ENCODE peak calls at places on chromosomes 13 and 19, in ten cellular contexts. B is neuronal stem cell, G is neural progenitor cell, R is NT2/D1, N is mucosa of descending colon, M is aorta, Z is pancreas, X is GM23248, W is HFF-Myc, F is SK-N-SH. Y is an unnamed sample.

GRCh38 chr13:35165205-35165604 is 223.1 kb downstream of the NBEA start:
- DNase-seq in W (no peak), F (no peak), M (no peak), N (no peak), B (peak; percentile 24), R (no peak), Z (no peak), X (no peak), G (peak; percentile 38), Y (no peak)

GRCh38 chr19:6423499-6424189 is 967 bp downstream of the KHSRP start:
- DNase-seq in W (no peak), X (peak; percentile 81), G (peak; percentile 75), M (peak; percentile 81), B (no peak), F (peak; percentile 65), R (peak; percentile 38), N (no peak), Z (peak; percentile 35), Y (peak; percentile 54)

GRCh38 chr13:55229906-55230569 is 1910.7 kb upstream of the PRR20A start:
- DNase-seq in X (no peak), N (no peak), M (no peak), F (no peak), W (no peak), G (no peak), R (no peak), B (no peak), Z (no peak), Y (no peak)

GRCh38 chr19:18596752-18597157 is 8.2 kb downstream of the REX1BD start:
- DNase-seq in B (no peak), N (peak; percentile 66), R (no peak), G (peak; percentile 61), W (no peak), Z (peak; percentile 72), M (no peak), X (peak; percentile 54), F (peak; percentile 89), Y (no peak)

GRCh38 chr19:43318203-43318602 is 35.3 kb upstream of the CD177 start:
- DNase-seq in N (no peak), B (no peak), R (no peak), M (no peak), G (no peak), Z (no peak), X (no peak), W (no peak), F (no peak), Y (no peak)

GRCh38 chr13:113141591-113141950 is 16.9 kb upstream of the PROZ start:
- DNase-seq in Z (no peak), R (no peak), M (no peak), F (peak; percentile 15), B (no peak), N (no peak), W (no peak), G (no peak), X (no peak), Y (no peak)

GRCh38 chr19:8240274-8241229 is 31.4 kb downstream of the CERS4 start:
- DNase-seq in R (peak; percentile 64), W (peak; percentile 63), X (peak; percentile 82), N (peak; percentile 88), G (peak; percentile 90), Z (peak; percentile 95), M (peak; percentile 92), B (peak; percentile 79), F (peak; percentile 93), Y (peak; percentile 37)

GRCh38 chr19:3699071-3699740 is 1.1 kb downstream of the PIP5K1C start:
- DNase-seq in G (peak; percentile 39), B (no peak), W (no peak), F (peak; percentile 80), N (peak; percentile 68), M (peak; percentile 83), R (no peak), X (peak; percentile 82), Z (peak; percentile 35), Y (peak; percentile 39)

DNA sequence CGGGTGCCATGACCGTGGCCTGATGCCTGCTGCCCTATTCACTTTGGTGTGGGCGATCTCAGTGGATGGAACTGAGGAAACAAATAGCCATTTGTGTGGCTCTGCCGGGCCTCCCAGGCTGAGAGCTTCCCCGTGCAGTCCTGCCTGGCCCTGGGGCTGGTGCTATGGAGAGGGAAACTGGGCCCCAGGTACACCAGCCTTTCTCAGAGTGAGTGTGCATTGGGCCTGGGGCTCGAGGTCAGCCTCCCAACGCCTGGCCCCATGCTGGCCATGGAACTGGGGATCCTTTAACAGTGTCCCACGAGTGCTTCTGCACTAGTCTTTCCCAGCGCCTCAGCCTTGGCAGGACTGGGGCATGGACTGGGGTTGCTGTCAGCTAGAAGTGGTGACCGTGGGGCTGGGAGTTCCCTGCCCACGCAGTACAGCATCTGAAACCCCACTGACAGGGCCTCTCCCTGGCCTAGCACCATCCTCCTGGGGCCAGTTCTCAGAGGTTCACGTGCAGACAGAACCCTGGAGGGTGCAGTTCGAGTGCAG is 10.5 kb downstream of the PLEKHF1 start:
- DNase-seq in R (no peak), W (no peak), Z (no peak), F (no peak), X (no peak), B (no peak), M (no peak), G (no peak), N (no peak), Y (no peak)
- H3K4me3 ChIP-seq in R (no peak overlapping the region), W (no peak overlapping the region), Z (no peak overlapping the region), F (no peak overlapping the region), X (no peak overlapping the region), B (no peak overlapping the region), M (no peak overlapping the region), G (no peak overlapping the region), N (no peak overlapping the region), Y (no peak overlapping the region)

GRCh38 chr19:45130888-45131615 is 29.7 kb downstream of the NKPD1 start:
- DNase-seq in M (no peak), N (no peak), B (no peak), Z (no peak), W (no peak), R (no peak), X (peak; percentile 50), G (peak; percentile 43), F (no peak), Y (peak; percentile 61)

GRCh38 chr19:45130236-45130635 is 30.5 kb downstream of the NKPD1 start:
- DNase-seq in B (no peak), Z (no peak), M (no peak), G (no peak), X (no peak), W (no peak), N (no peak), R (no peak), F (no peak), Y (no peak)

GRCh38 chr19:45136507-45137178 is 24.1 kb downstream of the NKPD1 start:
- DNase-seq in M (no peak), Z (no peak), W (no peak), N (no peak), F (peak; percentile 62), B (no peak), G (peak; percentile 20), X (no peak), R (no peak), Y (no peak)

GRCh38 chr19:45135176-45135575 is 25.6 kb downstream of the NKPD1 start:
- DNase-seq in B (no peak), M (no peak), N (no peak), G (no peak), F (no peak), W (no peak), X (no peak), R (no peak), Z (no peak), Y (no peak)

GRCh38 chr19:45133661-45134060 is 27.1 kb downstream of the NKPD1 start:
- DNase-seq in R (no peak), X (no peak), M (no peak), N (no peak), F (no peak), B (no peak), G (no peak), W (no peak), Z (no peak), Y (no peak)
- H3K4me3 ChIP-seq in R (no peak overlapping the region), X (no peak overlapping the region), M (no peak overlapping the region), N (no peak overlapping the region), F (no peak overlapping the region), B (no peak overlapping the region), G (no peak overlapping the region), W (no peak overlapping the region), Z (no peak overlapping the region), Y (no peak overlapping the region)

DNA sequence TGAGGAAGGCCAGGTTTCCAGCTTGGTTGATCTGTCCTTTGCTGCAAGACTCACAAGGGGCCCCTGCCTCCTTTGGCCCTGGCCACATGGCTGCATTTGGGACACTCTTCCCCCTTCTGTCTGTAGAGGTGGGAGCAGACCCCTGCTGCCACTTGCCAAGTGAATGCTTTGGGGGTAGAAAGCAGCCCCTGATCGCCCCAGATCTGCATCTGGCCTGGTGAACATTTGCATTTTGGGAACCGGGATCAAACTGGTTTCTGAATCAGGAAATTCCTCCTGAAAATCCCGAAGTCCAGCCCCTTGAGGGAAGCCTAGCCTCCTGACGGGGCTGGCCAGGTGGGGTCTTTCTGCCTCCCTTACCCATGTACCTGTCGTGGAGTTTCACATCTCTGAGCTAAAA is 14.9 kb downstream of the DPF1 start:
- DNase-seq in B (no peak), M (no peak), W (no peak), X (no peak), F (no peak), N (no peak), R (no peak), G (peak; percentile 49), Z (no peak), Y (no peak)
- H3K4me3 ChIP-seq in B (peak overlapping the region; percentile 45), M (no peak overlapping the region), W (no peak overlapping the region), X (peak overlapping the region; percentile 56), F (no peak overlapping the region), N (no peak overlapping the region), R (peak overlapping the region; percentile 19), G (peak overlapping the region; percentile 46), Z (no peak overlapping the region), Y (no peak overlapping the region)

DNA sequence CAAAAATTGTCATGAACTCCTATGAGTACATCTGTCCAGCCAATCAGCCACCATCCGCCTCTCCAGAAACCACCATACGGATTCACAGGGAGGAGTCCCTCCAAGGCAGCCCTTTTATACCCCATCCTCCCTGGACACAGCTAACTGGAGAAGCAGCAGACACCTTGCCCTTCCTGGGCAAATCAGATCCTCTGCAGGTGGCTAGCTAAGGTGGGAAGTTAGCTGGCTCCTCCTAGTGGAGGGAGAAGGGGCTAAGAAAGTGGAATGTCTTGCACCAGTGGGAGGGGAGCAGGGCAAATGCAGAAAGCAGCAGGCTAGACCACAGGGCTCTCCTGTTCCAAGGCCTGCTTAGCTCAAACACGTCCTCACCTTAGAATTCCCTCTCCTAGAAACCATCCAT is 46.2 kb upstream of the UQCRFS1 start:
- DNase-seq in W (no peak), X (no peak), G (peak; percentile 20), R (no peak), B (no peak), F (no peak), N (no peak), M (no peak), Z (no peak), Y (no peak)
- H3K4me3 ChIP-seq in W (no peak overlapping the region), X (no peak overlapping the region), G (no peak overlapping the region), R (no peak overlapping the region), B (no peak overlapping the region), F (no peak overlapping the region), N (no peak overlapping the region), M (no peak overlapping the region), Z (no peak overlapping the region), Y (no peak overlapping the region)

GRCh38 chr19:39307822-39308530 is 11.8 kb downstream of the IFNL1 start:
- DNase-seq in W (no peak), Z (no peak), R (no peak), M (peak; percentile 77), G (peak; percentile 68), F (no peak), N (peak; percentile 56), X (peak; percentile 19), B (no peak), Y (no peak)
- H3K4me3 ChIP-seq in W (no peak overlapping the region), Z (no peak overlapping the region), R (peak overlapping the region; percentile 63), M (no peak overlapping the region), G (peak overlapping the region; percentile 72), F (no peak overlapping the region), N (no peak overlapping the region), X (no peak overlapping the region), B (no peak overlapping the region), Y (no peak overlapping the region)

Y was measured in epithelial cell of esophagus.